ENCODE peak calls at places on chromosomes 6 and 20, in seven cellular contexts. N is activated naive CD4-positive, alpha-beta T cell treated with anti-CD3 and anti-CD28 coated beads, Interleukin-2, amount 50 U/mL, for 72 hours; Z is lower lobe of right lung; D is activated T-cell treated with anti-CD3 and anti-CD28 coated beads, Interleukin-2, amount 50 U/mL, for 72 hours; X is CD4-positive, alpha-beta memory T cell; P is fibroblast of the aortic adventitia; L is GM04504. F is an unnamed sample.

GRCh38 chr6:113414511-113414910 is 442.6 kb upstream of the MARCKS start:
- DNase-seq in N (no peak), L (peak; percentile 69), X (no peak), P (peak; percentile 87), D (no peak), Z (no peak), F (no peak)

GRCh38 chr6:132494954-132495353 is 18.0 kb downstream of the STX7 start:
- DNase-seq in X (no peak), N (no peak), P (no peak), L (no peak), D (no peak), Z (no peak), F (no peak)

GRCh38 chr20:62524486-62524885 is 48.7 kb upstream of the GATA5 start:
- DNase-seq in Z (no peak), P (peak; percentile 27), D (no peak), N (no peak), L (no peak), X (no peak), F (no peak)

GRCh38 chr6:150025201-150025917 is at the start of gene RAET1L:
- DNase-seq in Z (no peak), D (peak; percentile 61), L (peak; percentile 31), X (no peak), N (no peak), P (peak; percentile 70), F (no peak)

GRCh38 chr20:32484221-32485125 is 100.7 kb downstream of the NOL4L start:
- DNase-seq in N (no peak), P (no peak), L (no peak), X (peak; percentile 22), Z (peak; percentile 65), D (peak; percentile 20), F (no peak)

GRCh38 chr20:50335105-50335504 is 144.5 kb downstream of the CEBPB start:
- DNase-seq in D (peak; percentile 40), N (no peak), Z (no peak), L (no peak), P (no peak), X (no peak), F (peak; percentile 67)

GRCh38 chr6:113591896-113592827 is 265.0 kb upstream of the MARCKS start:
- DNase-seq in X (no peak), N (no peak), P (peak; percentile 57), Z (no peak), L (no peak), D (no peak), F (no peak)

GRCh38 chr6:89974776-89975175 is 80.5 kb downstream of the GJA10 start:
- DNase-seq in Z (no peak), L (no peak), N (no peak), D (no peak), X (no peak), P (no peak), F (no peak)

GRCh38 chr20:61554617-61555016 is 302.6 kb downstream of the CDH4 start:
- DNase-seq in P (no peak), L (no peak), X (no peak), N (no peak), D (no peak), Z (no peak), F (no peak)

GRCh38 chr6:163241668-163242067 is 172.8 kb upstream of the QKI start:
- DNase-seq in D (no peak), P (no peak), N (no peak), X (no peak), L (no peak), Z (no peak), F (no peak)

GRCh38 chr20:38222231-38222922 is 38.2 kb downstream of the KIAA1755 start:
- DNase-seq in N (no peak), Z (peak; percentile 65), P (peak; percentile 60), D (peak; percentile 56), X (peak; percentile 21), L (no peak), F (peak; percentile 21)

GRCh38 chr6:12557760-12558159 is 158.8 kb upstream of the PHACTR1 start:
- DNase-seq in Z (no peak), P (peak; percentile 45), D (no peak), L (no peak), X (no peak), N (no peak), F (no peak)

GRCh38 chr20:64069614-64070243 is 6.7 kb downstream of the TCEA2 start:
- DNase-seq in P (no peak), N (no peak), D (peak; percentile 46), L (no peak), Z (peak; percentile 63), X (no peak), F (no peak)

GRCh38 chr6:125597411-125598253 is 151.8 kb upstream of the HEY2 start:
- DNase-seq in X (no peak), Z (peak; percentile 78), N (no peak), D (no peak), P (peak; percentile 68), L (peak; percentile 3), F (no peak)

GRCh38 chr20:53763707-53764415 is 170.2 kb upstream of the ZNF217 start:
- DNase-seq in Z (no peak), D (no peak), X (no peak), L (no peak), N (no peak), P (peak; percentile 61), F (no peak)

GRCh38 chr6:156595481-156595880 is 181.7 kb upstream of the ARID1B start:
- DNase-seq in L (no peak), N (no peak), D (no peak), Z (no peak), X (no peak), P (no peak), F (no peak)

GRCh38 chr6:125258651-125259353 is 43.0 kb downstream of the HDDC2 start:
- DNase-seq in X (no peak), L (no peak), D (no peak), Z (no peak), P (no peak), N (no peak), F (no peak)

GRCh38 chr6:43095939-43096338 is 19.8 kb downstream of the PTK7 start:
- DNase-seq in X (no peak), P (no peak), D (no peak), L (no peak), Z (no peak), N (no peak), F (no peak)

GRCh38 chr20:8012724-8013123 is 6.8 kb downstream of the TMX4 start:
- DNase-seq in Z (no peak), X (no peak), N (no peak), L (no peak), P (peak; percentile 46), D (no peak), F (no peak)

GRCh38 chr6:38773338-38773737 is 58.2 kb downstream of the DNAH8 start:
- DNase-seq in P (no peak), X (no peak), L (no peak), N (no peak), Z (no peak), D (peak; percentile 27), F (peak; percentile 11)

GRCh38 chr6:35093118-35093445 is 48.1 kb downstream of the TCP11 start:
- DNase-seq in L (no peak), Z (no peak), N (no peak), P (no peak), D (no peak), X (no peak), F (no peak)

GRCh38 chr20:44431502-44432234 is 44.0 kb upstream of the TTPAL start:
- DNase-seq in N (no peak), D (no peak), P (peak; percentile 20), X (no peak), L (no peak), Z (no peak), F (no peak)

GRCh38 chr20:31719644-31720485 is 2.8 kb downstream of the BCL2L1 start:
- DNase-seq in P (peak; percentile 59), D (no peak), Z (no peak), N (no peak), L (no peak), X (no peak), F (no peak)

GRCh38 chr20:10965936-10966470 is 292.2 kb upstream of the JAG1 start:
- DNase-seq in X (no peak), Z (no peak), P (peak; percentile 60), N (no peak), D (no peak), L (no peak), F (no peak)

GRCh38 chr6:29255530-29255929 is 46.0 kb upstream of the OR14J1 start:
- DNase-seq in Z (no peak), D (no peak), N (no peak), X (no peak), P (no peak), L (no peak), F (no peak)

GRCh38 chr6:140379919-140380318 is 1005.5 kb upstream of the CITED2 start:
- DNase-seq in L (peak; percentile 58), Z (no peak), D (no peak), X (no peak), P (peak; percentile 7), N (no peak), F (no peak)

GRCh38 chr6:13643125-13643524 is 28.0 kb downstream of the NOL7 start:
- DNase-seq in D (no peak), X (no peak), N (no peak), P (no peak), L (no peak), Z (no peak), F (no peak)

GRCh38 chr6:6244624-6245023 is 75.8 kb downstream of the F13A1 start:
- DNase-seq in P (no peak), L (no peak), Z (no peak), D (no peak), X (no peak), N (no peak), F (no peak)

GRCh38 chr6:74731204-74731603 is 474.6 kb downstream of the COL12A1 start:
- DNase-seq in N (no peak), Z (no peak), X (no peak), P (peak; percentile 2), D (no peak), L (no peak), F (no peak)

GRCh38 chr20:4961746-4962145 is 39.6 kb downstream of the SLC23A2 start:
- DNase-seq in P (peak; percentile 91), X (peak; percentile 28), N (no peak), D (peak; percentile 16), Z (no peak), L (peak; percentile 60), F (peak; percentile 61)

GRCh38 chr6:99882151-99882702 is 111.8 kb downstream of the MCHR2 start:
- DNase-seq in P (no peak), L (no peak), X (no peak), Z (no peak), D (no peak), N (no peak), F (peak; percentile 40)

GRCh38 chr20:39269031-39269461 is 306.9 kb downstream of the DHX35 start:
- DNase-seq in N (no peak), D (peak; percentile 50), P (peak; percentile 17), X (no peak), L (no peak), Z (peak; percentile 54), F (no peak)

GRCh38 chr6:157282279-157282678 is 41.0 kb downstream of the TMEM242 start:
- DNase-seq in P (no peak), X (no peak), N (no peak), L (no peak), Z (no peak), D (peak; percentile 47), F (no peak)

GRCh38 chr20:48592107-48592940 is 235.5 kb downstream of the PREX1 start:
- DNase-seq in Z (peak; percentile 17), P (no peak), X (no peak), D (no peak), N (no peak), L (no peak), F (no peak)

GRCh38 chr6:49401063-49401462 is 62.0 kb downstream of the MMUT start:
- DNase-seq in D (no peak), X (no peak), L (no peak), N (no peak), Z (no peak), P (no peak), F (no peak)